ENCODE peak calls at places on chromosomes 16 and 17, in five cellular contexts. L is PC-9, I is GM12878, K is H1, J is H9. B is an unnamed sample. For H3K9me3 and H3K4me1, the result is how much of the 10 kb centered on the place peaks cover.

GRCh38 chr17:83189013-83189672 is 109.7 kb downstream of the METRNL start:
- DNase-seq in K (peak), J (no peak), L (no peak), I (no peak), B (no peak)

GRCh38 chr17:83180996-83181481 is 101.6 kb downstream of the METRNL start:
- DNase-seq in I (no peak), J (peak), K (peak), L (no peak), B (no peak)

GRCh38 chr16:81821422-81822128 is 42.5 kb downstream of the PLCG2 start:
- DNase-seq in I (peak), L (no peak), K (no peak), J (no peak), B (no peak)

GRCh38 chr16:1612320-1613111 is at the start of gene CRAMP1:
- DNase-seq in K (no peak), I (no peak), J (no peak), L (no peak), B (no peak)

GRCh38 chr17:75454193-75454592 is 2.2 kb upstream of the TMEM94 start:
- DNase-seq in K (no peak), J (no peak), L (no peak), I (peak), B (no peak)

GRCh38 chr17:9151091-9151490 is 129.8 kb downstream of the NTN1 start:
- DNase-seq in I (no peak), K (no peak), L (no peak), J (no peak), B (no peak)

GRCh38 chr17:48215583-48216139 is 108.1 kb downstream of the SNX11 start:
- DNase-seq in L (peak), K (peak), J (peak), I (no peak), B (no peak)

GRCh38 chr17:1929896-1930750 is 95.0 kb downstream of the RTN4RL1 start:
- DNase-seq in I (no peak), L (no peak), K (no peak), J (peak), B (no peak)

GRCh38 chr16:86087011-86087453 is 188.1 kb downstream of the IRF8 start:
- DNase-seq in L (no peak), J (no peak), K (no peak), I (no peak), B (no peak)

GRCh38 chr16:81642943-81643342 is 136.1 kb upstream of the PLCG2 start:
- DNase-seq in I (no peak), L (no peak), J (no peak), K (no peak), B (no peak)

GRCh38 chr16:87129771-87130170 is 187.4 kb downstream of the C16orf95 start:
- DNase-seq in L (peak), J (peak), K (no peak), I (no peak), B (no peak)

DNA sequence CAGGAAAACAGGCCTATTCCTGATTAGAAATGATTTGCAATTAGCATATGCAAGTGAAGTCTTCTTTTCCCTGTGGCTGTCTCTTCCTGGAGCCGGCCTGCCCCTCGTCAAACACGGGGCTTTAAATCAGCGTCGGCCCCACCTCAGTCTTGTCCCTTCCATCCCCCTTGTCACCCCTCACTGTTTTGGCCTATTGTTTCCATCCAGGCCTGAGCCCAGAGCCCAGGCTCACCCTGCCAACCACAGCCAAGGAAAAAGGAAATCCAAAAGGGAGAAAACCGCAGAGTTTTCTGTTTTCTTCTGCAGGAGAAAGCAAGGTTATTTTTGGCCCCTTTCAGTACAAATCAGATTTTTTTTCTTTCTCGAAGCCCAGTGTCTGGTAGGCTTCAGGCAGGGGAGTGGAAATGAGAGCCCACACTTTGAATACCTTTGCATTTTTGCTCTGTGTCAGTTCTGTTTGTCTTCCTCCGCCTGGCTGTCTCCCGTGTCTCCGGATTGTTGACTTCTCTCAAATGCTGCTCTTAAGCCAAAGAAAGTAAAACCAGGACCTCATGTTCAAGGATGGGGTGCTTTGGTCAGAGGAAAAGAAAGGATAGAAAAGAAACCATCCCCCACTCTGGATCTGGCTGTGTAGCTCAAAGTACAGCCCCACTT is 399.9 kb upstream of the CDH11 start:
- DNase-seq in K (no peak), J (no peak), L (no peak), I (no peak), B (no peak)
- H2AFZ ChIP-seq in K (peak), J (no peak), L (no peak), I (no peak), B (no peak)

GRCh38 chr17:22202702-22203101 is 510.4 kb downstream of the KCNJ18 start:
- DNase-seq in J (no peak), L (no peak), I (no peak), K (no peak), B (no peak)
- H3K9me3 ChIP-seq in J (under half), L (under half), I (under half), K (under half), B (under half)

GRCh38 chr17:79730769-79731483 is at the start of gene ENPP7:
- DNase-seq in L (no peak), I (no peak), K (no peak), J (no peak), B (no peak)
- H3K4me1 ChIP-seq in L (under half), I (under half), K (under half), J (under half), B (under half)

DNA sequence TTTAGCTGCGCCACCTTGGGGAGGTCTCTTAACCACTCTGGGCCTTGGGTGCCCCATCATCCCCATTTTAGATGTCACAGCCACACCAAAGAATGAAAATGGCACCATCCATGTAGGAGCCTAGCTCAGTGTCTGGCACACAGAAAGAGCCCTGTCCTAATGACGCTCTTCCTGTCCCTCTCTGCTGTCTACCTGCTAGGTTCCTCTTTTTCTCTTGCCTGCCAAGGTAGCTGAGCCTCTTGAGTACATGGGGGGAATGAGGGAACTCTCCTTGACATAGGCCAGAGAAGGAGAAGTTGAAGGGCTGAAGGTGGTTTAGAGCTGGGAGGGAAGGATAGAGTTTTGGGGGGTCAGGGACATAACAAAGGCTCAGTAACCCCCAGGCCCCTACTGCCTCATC is 1.8 kb downstream of the RUNDC3A start:
- DNase-seq in I (no peak), K (no peak), L (no peak), J (no peak), B (no peak)
- H2AFZ ChIP-seq in I (no peak), K (no peak), L (no peak), J (no peak), B (no peak)

GRCh38 chr17:5179003-5179402 is 12.7 kb downstream of the ZNF594 start:
- DNase-seq in I (no peak), L (no peak), J (no peak), K (no peak), B (no peak)
- H3K9me3 ChIP-seq in I (under half), L (half or more), J (half or more), K (half or more), B (under half)

GRCh38 chr16:54175169-54175551 is 111.4 kb downstream of the IRX3 start:
- DNase-seq in J (no peak), I (no peak), L (no peak), K (no peak), B (no peak)

GRCh38 chr16:54171855-54172537 is 114.6 kb downstream of the IRX3 start:
- DNase-seq in J (no peak), K (no peak), L (peak), I (no peak), B (no peak)

GRCh38 chr16:54174201-54174600 is 112.4 kb downstream of the IRX3 start:
- DNase-seq in L (no peak), I (no peak), K (no peak), J (no peak), B (no peak)

GRCh38 chr16:54174750-54175149 is 111.8 kb downstream of the IRX3 start:
- DNase-seq in L (no peak), J (no peak), K (no peak), I (no peak), B (no peak)

DNA sequence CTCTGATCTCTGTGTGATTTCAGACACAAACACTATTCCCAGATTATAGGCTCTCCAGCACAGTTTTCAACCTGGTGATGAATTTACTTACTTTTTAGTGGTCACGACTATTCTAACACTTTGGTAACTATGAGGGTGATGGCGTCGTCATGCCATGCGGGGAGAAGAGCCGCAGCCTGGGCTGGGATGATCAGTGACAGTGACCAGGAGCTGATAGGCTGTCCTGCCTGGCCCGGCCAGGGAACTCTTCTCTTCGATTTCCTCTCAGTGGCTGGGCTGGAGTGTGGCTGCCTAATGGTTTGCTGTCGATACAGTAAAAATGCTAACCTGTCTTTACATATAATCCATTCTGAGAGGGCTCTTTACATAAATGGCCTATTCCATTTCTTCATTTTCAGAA is 113.1 kb downstream of the IRX3 start:
- DNase-seq in L (no peak), J (no peak), I (no peak), K (no peak), B (no peak)
- H3K4me1 ChIP-seq in L (under half), J (under half), I (under half), K (under half), B (under half)

GRCh38 chr17:43211123-43211479 is 574 bp upstream of the TMEM106A start:
- DNase-seq in I (no peak), J (no peak), K (no peak), L (no peak), B (no peak)
- H2AFZ ChIP-seq in I (peak), J (no peak), K (peak), L (peak), B (peak)

DNA sequence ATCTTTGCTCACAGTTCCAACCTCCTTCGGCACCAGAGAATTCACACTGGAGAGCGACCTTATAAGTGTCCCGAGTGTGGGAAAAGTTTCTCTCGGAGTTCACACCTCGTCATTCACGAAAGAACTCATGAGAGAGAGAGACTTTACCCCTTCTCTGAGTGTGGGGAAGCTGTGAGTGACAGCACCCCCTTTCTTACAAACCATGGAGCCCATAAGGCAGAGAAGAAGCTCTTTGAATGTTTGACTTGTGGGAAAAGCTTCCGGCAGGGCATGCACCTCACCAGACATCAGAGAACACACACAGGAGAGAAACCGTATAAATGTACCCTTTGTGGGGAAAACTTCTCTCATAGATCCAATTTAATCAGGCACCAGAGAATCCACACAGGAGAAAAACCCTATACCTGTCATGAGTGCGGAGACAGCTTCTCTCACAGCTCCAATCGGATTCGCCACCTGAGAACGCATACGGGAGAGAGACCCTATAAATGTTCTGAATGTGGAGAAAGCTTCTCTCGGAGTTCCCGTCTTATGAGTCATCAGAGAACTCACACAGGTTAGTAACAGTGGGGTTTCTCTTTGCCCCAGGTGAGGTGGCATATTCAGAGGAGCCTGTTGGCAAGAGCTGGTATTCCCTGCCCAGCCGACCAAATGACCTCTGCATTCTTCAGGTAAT is 6.8 kb downstream of the ZNF263 start:
- DNase-seq in I (no peak), K (no peak), L (no peak), J (no peak), B (no peak)
- H3K9me3 ChIP-seq in I (half or more), K (half or more), L (half or more), J (under half), B (under half)